ENCODE peak calls at places on chromosomes 5 and 9, in four cellular contexts. D is suprapubic skin, N is uterus, M is tibial nerve. O is an unnamed sample.

GRCh38 chr9:132757031-132757430 is 86.8 kb downstream of the GTF3C4 start:
- DNase-seq in D (no peak), N (no peak), M (no peak), O (no peak)

GRCh38 chr9:135244271-135244691 is 156.8 kb downstream of the OLFM1 start:
- DNase-seq in D (no peak), N (no peak), M (no peak), O (no peak)

GRCh38 chr9:112021742-112022141 is 125.1 kb downstream of the UGCG start:
- DNase-seq in D (no peak), N (no peak), M (no peak), O (no peak)

GRCh38 chr9:33858346-33858869 is 41.4 kb downstream of the UBE2R2 start:
- DNase-seq in D (no peak), N (no peak), M (no peak), O (no peak)

GRCh38 chr9:136436055-136436634 is 3.5 kb downstream of the INPP5E start:
- DNase-seq in D (no peak), N (no peak), M (no peak), O (no peak)

GRCh38 chr5:142869883-142870282 is 99.7 kb downstream of the ARHGAP26 start:
- DNase-seq in D (no peak), N (no peak), M (no peak), O (peak)

GRCh38 chr5:74311961-74312360 is 328.6 kb downstream of the ENC1 start:
- DNase-seq in D (no peak), N (peak), M (peak), O (no peak)

GRCh38 chr9:90916147-90916734 is 114.6 kb downstream of the SYK start:
- DNase-seq in D (no peak), N (no peak), M (no peak), O (no peak)

GRCh38 chr5:157983906-157984551 is 125.1 kb upstream of the CLINT1 start:
- DNase-seq in D (no peak), N (no peak), M (no peak), O (no peak)

GRCh38 chr5:157476699-157477408 is 16.8 kb downstream of the NIPAL4 start:
- DNase-seq in D (no peak), N (peak), M (peak), O (no peak)

GRCh38 chr5:72328172-72328571 is 8.0 kb downstream of the PTCD2 start:
- DNase-seq in D (no peak), N (no peak), M (no peak), O (no peak)

GRCh38 chr9:2320126-2320525 is 301.5 kb upstream of the VLDLR start:
- DNase-seq in D (no peak), N (no peak), M (no peak), O (no peak)

GRCh38 chr9:18972675-18973074 is 60.3 kb downstream of the SAXO1 start:
- DNase-seq in D (no peak), N (no peak), M (no peak), O (no peak)

GRCh38 chr5:174053891-174054290 is 8.4 kb downstream of the NSG2 start:
- DNase-seq in D (no peak), N (no peak), M (no peak), O (no peak)

GRCh38 chr5:7827602-7828001 is 23.3 kb downstream of the CFAP90 start:
- DNase-seq in D (no peak), N (peak), M (peak), O (no peak)

GRCh38 chr9:137555179-137555578 is 3.5 kb downstream of the MRPL41 start:
- DNase-seq in D (no peak), N (no peak), M (no peak), O (no peak)

GRCh38 chr9:137554349-137554748 is 2.7 kb downstream of the MRPL41 start:
- DNase-seq in D (no peak), N (no peak), M (no peak), O (no peak)

GRCh38 chr9:137550958-137551655 is 572 bp upstream of the MRPL41 start:
- DNase-seq in D (peak), N (peak), M (no peak), O (no peak)

GRCh38 chr9:137550241-137550621 is at the start of gene PNPLA7:
- DNase-seq in D (peak), N (peak), M (peak), O (peak)

DNA sequence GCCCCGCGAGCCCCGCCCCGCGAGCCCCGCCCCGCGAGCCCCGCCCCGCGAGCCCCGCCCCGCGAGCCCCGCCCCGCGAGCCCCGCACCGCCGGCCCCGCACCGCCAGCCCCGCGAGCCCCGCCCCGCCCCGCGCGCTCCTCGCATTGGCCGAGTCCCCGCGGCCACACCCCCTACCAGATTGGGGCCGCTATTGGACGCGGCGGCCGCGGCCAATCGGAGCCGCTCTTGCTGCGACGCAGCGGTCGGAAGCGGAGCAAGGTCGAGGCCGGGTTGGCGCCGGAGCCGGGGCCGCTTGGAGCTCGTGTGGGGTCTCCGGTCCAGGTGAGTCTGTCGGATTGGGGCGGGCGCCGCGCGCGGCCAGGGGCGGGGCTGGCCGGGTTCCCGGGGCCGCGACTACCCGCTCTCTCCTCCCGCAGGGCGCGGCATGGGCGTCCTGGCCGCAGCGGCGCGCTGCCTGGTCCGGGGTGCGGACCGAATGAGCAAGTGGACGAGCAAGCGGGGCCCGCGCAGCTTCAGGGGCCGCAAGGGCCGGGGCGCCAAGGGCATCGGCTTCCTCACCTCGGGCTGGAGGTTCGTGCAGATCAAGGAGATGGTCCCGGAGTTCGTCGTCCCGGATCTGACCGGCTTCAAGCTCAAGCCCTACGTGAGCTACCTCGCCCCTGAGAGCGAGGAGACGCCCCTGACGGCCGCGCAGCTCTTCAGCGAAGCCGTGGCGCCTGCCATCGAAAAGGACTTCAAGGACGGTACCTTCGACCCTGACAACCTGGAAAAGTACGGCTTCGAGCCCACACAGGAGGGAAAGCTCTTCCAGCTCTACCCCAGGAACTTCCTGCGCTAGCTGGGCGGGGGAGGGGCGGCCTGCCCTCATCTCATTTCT is at the start of gene MRPL41:
- DNase-seq in D (peak), N (peak), M (peak), O (peak)
- TF ChIP-seq POLR2A in D (peak), N (peak), M (peak), O (peak)

DNA sequence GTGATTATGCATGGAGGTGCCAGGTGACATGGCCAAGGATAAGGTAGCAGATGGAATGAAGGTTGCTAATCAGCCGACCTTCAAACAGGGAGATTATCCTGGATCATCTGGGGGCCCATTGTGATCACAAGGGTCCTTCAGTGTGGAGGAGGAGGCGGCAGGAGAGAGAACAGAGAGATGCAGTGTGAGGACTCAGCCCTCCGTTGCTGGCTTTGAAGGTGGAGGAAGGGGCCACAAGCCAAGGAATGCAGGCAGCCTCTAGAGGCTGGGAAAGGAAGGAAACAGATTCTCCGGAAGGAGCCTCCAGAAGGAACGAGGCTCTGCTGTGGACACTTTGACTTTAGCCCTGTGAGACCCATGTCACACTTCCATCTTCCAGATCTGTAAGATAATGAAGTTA is 27.4 kb upstream of the EEIG1 start:
- DNase-seq in D (no peak), N (no peak), M (no peak), O (no peak)
- H3K27ac ChIP-seq in D (no peak), N (no peak), M (no peak), O (no peak)

GRCh38 chr5:77644443-77645157 is 6.1 kb upstream of the OTP start:
- DNase-seq in D (no peak), N (no peak), M (no peak), O (no peak)

GRCh38 chr5:77642915-77643653 is 4.6 kb upstream of the OTP start:
- DNase-seq in D (no peak), N (no peak), M (no peak), O (no peak)

GRCh38 chr5:77643654-77644404 is 5.3 kb upstream of the OTP start:
- DNase-seq in D (no peak), N (no peak), M (no peak), O (no peak)

GRCh38 chr5:77645158-77645994 is 6.9 kb upstream of the OTP start:
- DNase-seq in D (no peak), N (no peak), M (no peak), O (no peak)

GRCh38 chr5:77645995-77646639 is 7.6 kb upstream of the OTP start:
- DNase-seq in D (no peak), N (no peak), M (no peak), O (no peak)
- H3K4me3 ChIP-seq in D (no peak), N (no peak), M (no peak), O (no peak)

GRCh38 chr9:102985162-102985900 is 9.8 kb upstream of the CYLC2 start:
- DNase-seq in D (no peak), N (no peak), M (no peak), O (no peak)
- TF ChIP-seq POLR2A in D (no peak), N (no peak), M (no peak), O (no peak)

O was measured in ovary.